ENCODE peak calls at places on chromosomes 4 and X, in eight cellular contexts. P, V, I, T, L, Y, O and S are unnamed samples.

GRCh38 chr4:72295966-72296557 is 264.3 kb downstream of the NPFFR2 start:
- DNase-seq in P (peak; percentile 47), V (peak; percentile 53), I (no peak), T (peak; percentile 31), L (peak; percentile 11), Y (peak; percentile 63), O (peak; percentile 28), S (no peak)

GRCh38 chrX:155235891-155236290 is 19.6 kb downstream of the VBP1 start:
- DNase-seq in P (no peak), V (no peak), I (no peak), T (no peak), L (no peak), Y (no peak), O (no peak), S (no peak)

GRCh38 chr4:153541426-153542096 is 75.4 kb downstream of the TMEM131L start:
- DNase-seq in P (no peak), V (no peak), I (no peak), T (no peak), L (no peak), Y (no peak), O (peak; percentile 86), S (no peak)

GRCh38 chrX:116198810-116199209 is 28.3 kb downstream of the AGTR2 start:
- DNase-seq in P (no peak), V (no peak), I (no peak), T (no peak), L (peak; percentile 0), Y (peak; percentile 4), O (no peak), S (no peak)

GRCh38 chrX:48902135-48902534 is 4.4 kb downstream of the PQBP1 start:
- DNase-seq in P (no peak), V (no peak), I (no peak), T (no peak), L (no peak), Y (no peak), O (no peak), S (no peak)

GRCh38 chr4:98996056-98996941 is 778 bp downstream of the METAP1 start:
- DNase-seq in P (peak; percentile 48), V (peak; percentile 5), I (peak; percentile 22), T (peak; percentile 26), L (peak; percentile 44), Y (peak; percentile 61), O (no peak), S (no peak)

GRCh38 chrX:134717698-134718328 is 59.5 kb upstream of the PLAC1 start:
- DNase-seq in P (no peak), V (no peak), I (no peak), T (no peak), L (no peak), Y (no peak), O (no peak), S (no peak)

GRCh38 chr4:155906554-155907247 is 3.2 kb downstream of the TDO2 start:
- DNase-seq in P (peak; percentile 9), V (peak; percentile 48), I (no peak), T (peak; percentile 33), L (no peak), Y (peak; percentile 77), O (peak; percentile 93), S (no peak)

GRCh38 chr4:2637956-2638552 is 101.6 kb downstream of the FAM193A start:
- DNase-seq in P (no peak), V (no peak), I (no peak), T (no peak), L (no peak), Y (no peak), O (no peak), S (no peak)